ENCODE peak calls at places on chromosomes 3 and 15, in six cellular contexts. P is AG04450, J is kidney, T is astrocyte of the cerebellum, R is MM.1S, V is adrenal gland. L is an unnamed sample.

GRCh38 chr3:112675943-112676530 is 35.1 kb upstream of the CCDC80 start:
- DNase-seq in P (no peak), J (no peak), T (no peak), R (no peak), V (no peak), L (no peak)

GRCh38 chr3:129180461-129180860 is 3.2 kb downstream of the CNBP start:
- DNase-seq in P (no peak), J (no peak), T (no peak), R (no peak), V (no peak), L (no peak)

GRCh38 chr15:41233367-41233771 is 2.3 kb downstream of the CHP1 start:
- DNase-seq in P (peak), J (no peak), T (peak), R (no peak), V (no peak), L (no peak)

GRCh38 chr15:68815598-68815997 is 5.1 kb downstream of the ANP32A start:
- DNase-seq in P (no peak), J (no peak), T (no peak), R (no peak), V (no peak), L (no peak)

GRCh38 chr15:76342382-76343201 is 6.0 kb downstream of the ISL2 start:
- DNase-seq in P (no peak), J (peak), T (no peak), R (no peak), V (no peak), L (peak)

GRCh38 chr3:4834403-4834866 is 144.8 kb upstream of the BHLHE40 start:
- DNase-seq in P (no peak), J (no peak), T (no peak), R (peak), V (no peak), L (no peak)

GRCh38 chr3:64549869-64550268 is 137.9 kb downstream of the ADAMTS9 start:
- DNase-seq in P (no peak), J (no peak), T (no peak), R (no peak), V (no peak), L (no peak)

GRCh38 chr15:88331291-88331690 is 74.8 kb upstream of the NTRK3 start:
- DNase-seq in P (no peak), J (no peak), T (no peak), R (peak), V (no peak), L (peak)

GRCh38 chr3:141996437-141996836 is 120.0 kb downstream of the ATP1B3 start:
- DNase-seq in P (no peak), J (no peak), T (no peak), R (no peak), V (no peak), L (no peak)

DNA sequence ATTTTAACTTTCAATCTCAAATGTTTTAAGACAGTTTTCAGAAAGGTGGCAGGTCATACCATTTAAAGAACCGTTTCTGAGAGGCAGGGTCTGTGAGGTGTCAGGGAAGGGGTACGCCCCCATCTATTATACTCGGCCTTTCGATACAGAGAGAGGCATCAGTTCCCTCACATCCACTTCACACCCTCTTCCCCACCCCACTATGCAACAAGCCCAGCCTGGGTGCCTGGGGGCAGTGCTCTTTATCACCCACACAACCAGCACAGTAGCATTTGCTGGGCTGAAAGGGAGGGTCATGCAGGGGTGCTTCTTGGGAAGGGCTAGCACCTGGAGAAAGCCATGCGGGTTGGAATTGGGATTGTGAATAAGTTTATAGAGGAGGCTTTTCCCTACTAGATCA is 56.0 kb upstream of the KCNMB2 start:
- DNase-seq in P (no peak), J (no peak), T (no peak), R (no peak), V (no peak), L (no peak)
- TF ChIP-seq CTCF in P (no peak), J (no peak), T (no peak), R (no peak), V (no peak), L (no peak)

DNA sequence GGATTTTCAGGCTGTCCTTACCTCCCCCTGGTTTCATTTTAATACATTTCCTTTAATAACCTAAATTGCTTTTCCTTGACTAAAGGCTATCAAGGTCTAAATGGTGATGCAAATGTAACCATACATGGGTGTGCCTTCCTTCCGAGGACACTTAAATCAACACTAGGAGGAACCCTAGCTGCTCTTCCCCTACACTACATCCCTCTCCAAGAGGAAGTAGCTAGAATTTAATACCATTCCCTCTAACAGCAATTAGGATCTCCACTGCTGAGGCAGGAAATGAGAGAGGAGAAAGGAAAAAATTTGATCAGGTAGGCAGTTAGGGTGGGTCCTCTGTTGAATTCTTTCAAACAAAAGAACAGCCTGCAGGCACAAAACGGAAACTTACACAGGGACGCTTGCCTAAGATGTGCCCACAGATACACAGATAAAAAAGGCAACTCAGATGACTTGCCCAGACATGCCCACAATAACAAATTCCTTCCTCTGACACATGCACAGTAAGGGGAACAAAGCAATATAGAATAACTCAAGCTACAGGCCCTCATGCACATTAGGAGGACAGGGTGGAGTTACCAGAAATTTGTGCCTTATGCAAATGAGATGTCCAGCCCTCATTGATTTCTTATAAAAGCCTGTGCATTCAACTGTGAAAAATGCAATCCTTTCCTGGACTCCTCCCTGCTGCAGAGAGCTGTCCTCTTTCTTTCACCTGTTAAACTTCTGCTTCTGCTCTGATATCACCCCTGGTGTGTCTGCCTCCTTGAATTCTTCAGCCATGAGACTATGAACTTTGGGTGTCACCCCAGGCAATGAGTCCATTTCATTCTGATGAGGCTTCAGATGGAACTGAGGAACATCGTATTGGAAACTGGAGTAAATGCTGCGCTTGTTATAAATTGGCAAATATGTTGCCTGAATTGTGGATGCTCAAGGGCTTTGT is 1024.3 kb upstream of the CADM2 start:
- DNase-seq in P (no peak), J (no peak), T (no peak), R (peak), V (no peak), L (no peak)
- TF ChIP-seq CTCF in P (no peak), J (no peak), T (no peak), R (no peak), V (no peak), L (no peak)

DNA sequence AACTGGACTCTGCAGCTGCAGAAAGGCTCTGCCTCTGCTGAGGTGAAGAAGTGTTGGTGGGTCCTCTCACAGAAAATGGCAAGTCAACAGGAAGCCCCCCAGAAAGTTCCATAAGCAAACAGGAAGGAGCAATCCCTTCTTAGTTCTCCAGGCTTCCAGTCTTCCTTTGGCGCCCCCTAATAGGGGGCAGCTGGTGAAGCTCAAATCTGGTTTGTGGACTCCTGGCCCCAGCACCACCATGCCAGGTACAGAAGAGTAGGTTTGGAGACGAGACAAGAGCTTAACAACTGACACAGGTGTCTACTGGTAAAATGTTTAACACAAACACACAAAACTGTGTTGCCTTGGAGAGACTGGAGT is 35.5 kb downstream of the LEO1 start:
- DNase-seq in P (no peak), J (no peak), T (no peak), R (no peak), V (no peak), L (no peak)
- TF ChIP-seq CTCF in P (no peak), J (no peak), T (peak), R (no peak), V (no peak), L (no peak)

GRCh38 chr3:192825657-192826200 is 91.9 kb downstream of the MB21D2 start:
- DNase-seq in P (no peak), J (no peak), T (no peak), R (no peak), V (no peak), L (no peak)
- TF ChIP-seq CTCF in P (peak), J (no peak), T (peak), R (peak), V (no peak), L (no peak)

DNA sequence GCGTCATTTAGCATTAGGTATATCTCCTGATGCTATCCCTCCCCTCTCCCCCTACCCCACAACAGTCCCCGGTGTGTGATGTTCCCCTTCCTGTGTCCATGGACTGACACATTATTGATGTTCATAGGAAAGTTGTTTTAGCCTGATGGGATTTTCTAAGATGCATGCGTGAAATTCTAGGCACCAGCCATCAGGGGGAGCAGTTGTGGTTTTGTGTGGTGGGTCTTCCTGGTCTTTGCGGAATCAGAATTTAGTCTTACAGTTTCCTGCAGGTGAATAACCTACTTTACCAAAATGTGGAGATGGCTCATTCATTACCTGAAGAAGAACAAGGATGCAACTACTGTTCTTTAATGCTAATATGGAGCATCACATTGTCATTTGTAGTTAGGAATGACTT is 455.0 kb upstream of the THBS1 start:
- DNase-seq in P (no peak), J (no peak), T (peak), R (peak), V (no peak), L (peak)
- TF ChIP-seq CTCF in P (peak), J (peak), T (peak), R (peak), V (peak), L (peak)